ENCODE peak calls at places on chromosome 14, in nine cellular contexts. R is BJ, L is GM10248, I is mucosa of descending colon, U is brain microvascular endothelial cell, G is body of pancreas, O is stomach, V is Calu3, F is lower leg skin. H is an unnamed sample.

GRCh38 chr14:61956517-61956916 is 194.3 kb downstream of the SNAPC1 start:
- DNase-seq in R (no peak), L (no peak), I (no peak), U (no peak), G (no peak), O (no peak), V (no peak), F (no peak), H (no peak)

GRCh38 chr14:68094158-68094557 is 274.6 kb downstream of the RAD51B start:
- DNase-seq in R (no peak), L (no peak), I (no peak), U (no peak), G (no peak), O (no peak), V (no peak), F (no peak), H (no peak)

GRCh38 chr14:54364555-54365415 is 32.0 kb upstream of the CDKN3 start:
- DNase-seq in R (no peak), L (no peak), I (no peak), U (no peak), G (peak), O (no peak), V (no peak), F (peak), H (no peak)

GRCh38 chr14:101088395-101088667 is 184.8 kb upstream of the RTL1 start:
- DNase-seq in R (no peak), L (no peak), I (no peak), U (no peak), G (no peak), O (peak), V (no peak), F (peak), H (no peak)

GRCh38 chr14:89922549-89922907 is 32.0 kb downstream of the EFCAB11 start:
- DNase-seq in R (no peak), L (no peak), I (no peak), U (no peak), G (no peak), O (no peak), V (no peak), F (no peak), H (no peak)

GRCh38 chr14:58276208-58276607 is 22.1 kb upstream of the ARID4A start:
- DNase-seq in R (no peak), L (no peak), I (no peak), U (no peak), G (no peak), O (no peak), V (no peak), F (no peak), H (no peak)

GRCh38 chr14:62889354-62889753 is 155.9 kb downstream of the KCNH5 start:
- DNase-seq in R (no peak), L (no peak), I (no peak), U (no peak), G (no peak), O (no peak), V (no peak), F (no peak), H (no peak)

GRCh38 chr14:73787760-73788508 is 63.7 kb upstream of the PTGR2 start:
- DNase-seq in R (no peak), L (peak), I (peak), U (peak), G (no peak), O (no peak), V (no peak), F (no peak), H (no peak)

GRCh38 chr14:101252443-101253214 is 308.7 kb upstream of the DIO3 start:
- DNase-seq in R (no peak), L (no peak), I (no peak), U (no peak), G (no peak), O (no peak), V (no peak), F (no peak), H (no peak)

GRCh38 chr14:87045241-87045640 is 947.7 kb downstream of the GALC start:
- DNase-seq in R (no peak), L (no peak), I (no peak), U (no peak), G (no peak), O (no peak), V (no peak), F (no peak), H (no peak)

GRCh38 chr14:61459229-61459628 is 137.8 kb downstream of the PRKCH start:
- DNase-seq in R (no peak), L (no peak), I (no peak), U (no peak), G (no peak), O (no peak), V (no peak), F (no peak), H (no peak)

GRCh38 chr14:100439781-100440180 is 116.6 kb downstream of the SLC25A47 start:
- DNase-seq in R (no peak), L (no peak), I (peak), U (no peak), G (no peak), O (no peak), V (no peak), F (no peak), H (no peak)

GRCh38 chr14:102086346-102086971 is 385 bp downstream of the HSP90AA1 start:
- DNase-seq in R (no peak), L (peak), I (peak), U (peak), G (peak), O (peak), V (no peak), F (no peak), H (no peak)

GRCh38 chr14:31402764-31403163 is 17.6 kb downstream of the HEATR5A start:
- DNase-seq in R (no peak), L (no peak), I (no peak), U (no peak), G (no peak), O (no peak), V (no peak), F (no peak), H (no peak)

GRCh38 chr14:98192946-98193345 is 1079.1 kb downstream of the BCL11B start:
- DNase-seq in R (no peak), L (no peak), I (no peak), U (no peak), G (no peak), O (no peak), V (no peak), F (no peak), H (no peak)

GRCh38 chr14:38248629-38249028 is 7.3 kb downstream of the CLEC14A start:
- DNase-seq in R (no peak), L (no peak), I (no peak), U (no peak), G (no peak), O (no peak), V (no peak), F (no peak), H (no peak)

GRCh38 chr14:61498811-61499210 is 177.4 kb downstream of the PRKCH start:
- DNase-seq in R (no peak), L (no peak), I (no peak), U (no peak), G (peak), O (no peak), V (no peak), F (no peak), H (no peak)

GRCh38 chr14:47555333-47555732 is 120.1 kb downstream of the MDGA2 start:
- DNase-seq in R (no peak), L (no peak), I (no peak), U (peak), G (no peak), O (no peak), V (no peak), F (no peak), H (no peak)

GRCh38 chr14:97219356-97220017 is 422.3 kb downstream of the VRK1 start:
- DNase-seq in R (no peak), L (no peak), I (no peak), U (no peak), G (no peak), O (no peak), V (no peak), F (no peak), H (no peak)

GRCh38 chr14:56522403-56522802 is 57.2 kb upstream of the TMEM260 start:
- DNase-seq in R (no peak), L (no peak), I (no peak), U (no peak), G (no peak), O (no peak), V (no peak), F (no peak), H (no peak)
- TF ChIP-seq CTCF in R (no peak), L (no peak), I (no peak), U (no peak), G (no peak), O (no peak), V (no peak), F (no peak), H (no peak)

DNA sequence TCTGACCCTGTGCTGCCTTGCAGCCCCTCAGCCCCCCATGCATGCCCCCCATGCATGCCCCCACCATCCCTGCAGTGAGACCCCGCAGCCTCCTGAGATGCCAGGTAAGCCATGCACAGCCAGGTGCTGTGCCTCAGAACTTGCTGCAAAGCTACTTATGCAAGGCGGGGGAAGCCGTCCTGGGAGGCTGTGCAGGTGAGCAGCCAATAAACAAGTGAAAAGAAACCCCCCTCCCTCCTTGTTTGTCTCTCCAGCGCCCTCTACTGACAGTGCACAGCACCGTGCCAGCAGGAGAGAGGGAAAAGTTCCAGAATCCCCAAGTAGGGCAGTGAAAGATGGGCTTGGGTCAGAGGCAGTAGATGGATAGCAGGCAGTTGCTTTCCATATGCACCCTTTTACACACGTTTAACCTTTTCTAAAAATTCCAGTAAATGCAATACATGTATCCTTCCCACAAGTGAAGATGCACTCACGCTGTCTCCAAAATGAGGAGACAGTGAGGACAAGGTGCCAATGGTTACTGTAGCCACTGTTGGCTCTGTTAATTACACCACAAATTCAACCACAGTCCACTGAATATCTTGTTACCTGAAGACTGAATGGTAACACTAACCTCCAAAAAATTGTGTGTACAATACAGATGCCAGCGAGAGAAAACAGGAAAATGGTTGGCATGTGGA is 18.0 kb downstream of the TNFAIP2 start:
- DNase-seq in R (no peak), L (peak), I (peak), U (no peak), G (peak), O (peak), V (peak), F (no peak), H (no peak)
- TF ChIP-seq CTCF in R (peak), L (peak), I (peak), U (peak), G (peak), O (no peak), V (peak), F (no peak), H (peak)

GRCh38 chr14:77985235-77985634 is 184.9 kb upstream of the NRXN3 start:
- DNase-seq in R (no peak), L (no peak), I (no peak), U (peak), G (no peak), O (no peak), V (no peak), F (no peak), H (no peak)

GRCh38 chr14:77980475-77981321 is 180.8 kb downstream of the ADCK1 start:
- DNase-seq in R (no peak), L (no peak), I (peak), U (no peak), G (peak), O (peak), V (peak), F (no peak), H (no peak)

GRCh38 chr14:77979171-77979570 is 179.3 kb downstream of the ADCK1 start:
- DNase-seq in R (no peak), L (no peak), I (no peak), U (no peak), G (no peak), O (no peak), V (no peak), F (no peak), H (no peak)

GRCh38 chr14:77979666-77980351 is 179.9 kb downstream of the ADCK1 start:
- DNase-seq in R (peak), L (no peak), I (no peak), U (no peak), G (no peak), O (no peak), V (no peak), F (no peak), H (no peak)
- TF ChIP-seq CTCF in R (no peak), L (no peak), I (no peak), U (peak), G (no peak), O (no peak), V (no peak), F (no peak), H (no peak)

GRCh38 chr14:34439090-34439489 is 22.9 kb downstream of the SPTSSA start:
- DNase-seq in R (no peak), L (no peak), I (no peak), U (no peak), G (no peak), O (no peak), V (no peak), F (no peak), H (no peak)
- TF ChIP-seq CTCF in R (no peak), L (no peak), I (no peak), U (peak), G (no peak), O (no peak), V (no peak), F (no peak), H (no peak)

GRCh38 chr14:94686511-94687160 is 74.4 kb downstream of the SERPINA3 start:
- DNase-seq in R (no peak), L (no peak), I (no peak), U (no peak), G (no peak), O (no peak), V (no peak), F (no peak), H (no peak)

GRCh38 chr14:94682061-94682516 is 69.9 kb downstream of the SERPINA3 start:
- DNase-seq in R (no peak), L (no peak), I (no peak), U (no peak), G (no peak), O (no peak), V (no peak), F (no peak), H (no peak)

GRCh38 chr14:94685681-94686485 is 73.7 kb downstream of the SERPINA3 start:
- DNase-seq in R (no peak), L (no peak), I (no peak), U (no peak), G (no peak), O (no peak), V (no peak), F (no peak), H (no peak)

GRCh38 chr14:94682736-94683135 is 70.5 kb downstream of the SERPINA3 start:
- DNase-seq in R (no peak), L (no peak), I (no peak), U (no peak), G (no peak), O (no peak), V (no peak), F (no peak), H (no peak)

GRCh38 chr14:94685166-94685581 is 73.0 kb downstream of the SERPINA3 start:
- DNase-seq in R (no peak), L (no peak), I (no peak), U (no peak), G (no peak), O (no peak), V (no peak), F (no peak), H (no peak)
- TF ChIP-seq CTCF in R (no peak), L (no peak), I (no peak), U (no peak), G (no peak), O (no peak), V (no peak), F (no peak), H (no peak)

H was measured in CD14-positive monocyte.